ENCODE peak calls at places on chromosome 6, in four cellular contexts. S, G, E and B are unnamed samples.

GRCh38 chr6:70110128-70111022 is 192.5 kb downstream of the COL9A1 start:
- DNase-seq in E (no peak), S (no peak), G (peak; percentile 64), B (no peak)

GRCh38 chr6:80638222-80639055 is 532.0 kb downstream of the BCKDHB start:
- DNase-seq in G (peak; percentile 93), E (peak; percentile 2), S (peak; percentile 62), B (peak; percentile 84)

GRCh38 chr6:167493961-167494697 is 169.2 kb downstream of the TTLL2 start:
- DNase-seq in E (no peak), G (no peak), S (no peak), B (no peak)

GRCh38 chr6:4775591-4776492 is at the start of gene CDYL:
- DNase-seq in S (peak; percentile 92), G (peak; percentile 94), E (no peak), B (peak; percentile 90)

GRCh38 chr6:168122011-168122410 is 43.0 kb upstream of the FRMD1 start:
- DNase-seq in G (no peak), E (no peak), S (no peak), B (no peak)

GRCh38 chr6:39887692-39888450 is 46.4 kb downstream of the MOCS1 start:
- DNase-seq in S (no peak), E (no peak), G (peak; percentile 88), B (no peak)

GRCh38 chr6:81326856-81327561 is 425.5 kb downstream of the TENT5A start:
- DNase-seq in G (peak; percentile 71), S (no peak), E (no peak), B (no peak)

GRCh38 chr6:168102093-168102985 is 23.3 kb upstream of the FRMD1 start:
- DNase-seq in G (no peak), S (no peak), E (no peak), B (no peak)

GRCh38 chr6:106360410-106360988 is at the start of gene CRYBG1:
- DNase-seq in S (peak; percentile 94), G (peak; percentile 44), E (no peak), B (peak; percentile 73)

GRCh38 chr6:31727034-31727716 is 1.9 kb downstream of the DDAH2 start:
- DNase-seq in G (no peak), S (no peak), E (no peak), B (no peak)

GRCh38 chr6:81561071-81561564 is 191.4 kb downstream of the TENT5A start:
- DNase-seq in G (peak; percentile 12), E (no peak), S (no peak), B (no peak)

GRCh38 chr6:90144396-90144795 is 152.2 kb downstream of the BACH2 start:
- DNase-seq in S (no peak), E (no peak), G (no peak), B (peak; percentile 36)

DNA sequence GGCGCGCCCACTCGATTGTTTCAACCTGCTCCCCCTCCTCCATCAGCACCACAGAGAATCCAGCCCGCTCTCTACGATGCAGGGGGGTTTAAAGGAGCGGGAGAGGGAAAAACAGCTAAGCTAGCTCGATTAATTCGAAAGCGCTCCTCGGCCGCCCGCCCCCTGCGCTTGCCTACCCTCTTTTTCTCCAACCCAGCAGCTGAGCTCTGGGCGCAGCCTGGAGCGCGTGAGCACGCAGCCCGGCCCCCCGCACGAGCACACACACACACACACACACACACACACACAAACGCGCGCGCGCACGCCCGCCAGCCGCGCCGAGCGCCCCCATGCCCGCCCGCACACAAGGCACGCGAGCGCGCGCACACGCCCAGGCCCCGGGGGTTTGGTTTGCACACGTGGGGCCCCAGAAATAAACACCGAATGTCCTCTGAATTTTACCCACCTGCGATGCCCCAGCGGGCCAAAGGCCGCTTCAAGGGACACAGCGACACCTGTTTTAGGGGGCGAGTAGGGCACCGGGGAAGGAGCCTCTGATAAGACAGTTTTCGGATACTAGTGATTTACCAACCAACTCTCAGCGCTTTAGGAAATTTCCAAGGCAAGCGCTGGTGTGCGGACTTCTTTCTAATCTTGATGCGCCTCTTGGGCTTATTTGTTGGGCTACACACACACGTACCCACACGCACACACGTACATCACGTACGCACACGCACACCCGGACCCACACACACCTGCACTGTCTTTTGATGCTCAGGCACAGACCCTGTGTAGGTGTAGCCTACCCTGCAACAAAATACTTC is 787 bp upstream of the NRN1 start:
- DNase-seq in E (no peak), G (peak; percentile 72), S (no peak), B (peak; percentile 83)
- TF ChIP-seq EZH2 in E (no peak), G (no peak), S (no peak), B (no peak)

DNA sequence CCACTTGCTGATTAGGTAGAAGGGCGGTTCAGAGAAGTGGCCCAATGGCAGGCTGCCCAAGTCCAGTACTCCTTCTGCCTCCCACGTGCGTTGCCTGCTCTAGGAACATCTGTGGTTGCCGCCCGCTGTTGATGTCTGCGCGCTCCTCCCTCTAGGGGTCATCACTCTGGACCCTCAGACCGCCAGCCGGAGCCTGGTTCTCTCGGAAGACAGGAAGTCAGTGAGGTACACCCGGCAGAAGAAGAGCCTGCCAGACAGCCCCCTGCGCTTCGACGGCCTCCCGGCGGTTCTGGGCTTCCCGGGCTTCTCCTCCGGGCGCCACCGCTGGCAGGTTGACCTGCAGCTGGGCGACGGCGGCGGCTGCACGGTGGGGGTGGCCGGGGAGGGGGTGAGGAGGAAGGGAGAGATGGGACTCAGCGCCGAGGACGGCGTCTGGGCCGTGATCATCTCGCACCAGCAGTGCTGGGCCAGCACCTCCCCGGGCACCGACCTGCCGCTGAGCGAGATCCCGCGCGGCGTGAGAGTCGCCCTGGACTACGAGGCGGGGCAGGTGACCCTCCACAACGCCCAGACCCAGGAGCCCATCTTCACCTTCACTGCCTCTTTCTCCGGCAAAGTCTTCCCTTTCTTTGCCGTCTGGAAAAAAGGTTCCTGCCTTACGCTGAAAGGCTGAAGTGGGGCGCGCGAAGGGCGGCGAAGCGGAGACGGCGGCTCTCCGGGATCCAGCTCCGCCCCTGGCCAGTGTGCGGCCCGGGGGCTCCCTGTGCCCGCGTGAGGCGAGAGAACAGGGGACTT is 8.5 kb downstream of the TRIM15 start:
- DNase-seq in S (no peak), E (no peak), G (peak; percentile 43), B (no peak)
- TF ChIP-seq EZH2 in S (no peak), E (no peak), G (peak; percentile 73), B (no peak)

GRCh38 chr6:10382728-10383127 is 32.1 kb downstream of the TFAP2A start:
- DNase-seq in G (no peak), S (no peak), E (no peak), B (no peak)
- TF ChIP-seq EZH2 in G (no peak), S (no peak), E (no peak), B (no peak)

DNA sequence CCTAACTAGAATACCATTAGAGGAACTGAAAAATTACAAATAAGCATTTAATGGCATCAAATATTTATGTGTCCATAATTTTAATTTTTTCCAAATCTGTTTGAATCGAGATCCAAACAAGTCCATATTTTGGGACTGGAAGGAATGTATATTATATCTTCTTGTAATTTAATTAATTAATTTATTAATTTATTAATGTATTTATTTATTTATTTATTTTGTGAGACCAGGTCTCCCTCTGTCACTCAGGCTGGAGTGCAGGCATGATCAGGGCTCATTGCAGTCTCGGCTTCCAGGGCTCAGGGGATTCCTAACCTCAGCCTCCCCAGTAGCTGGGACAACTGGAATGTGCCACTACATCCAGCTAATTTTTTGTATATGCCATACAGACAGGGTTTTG is 453.6 kb downstream of the PRKN start:
- DNase-seq in G (no peak), E (no peak), S (no peak), B (no peak)
- TF ChIP-seq EZH2 in G (no peak), E (no peak), S (no peak), B (no peak)

GRCh38 chr6:98846021-98846380 is 11.6 kb downstream of the POU3F2 start:
- DNase-seq in S (no peak), E (no peak), G (no peak), B (no peak)

GRCh38 chr6:98845201-98846020 is 11.0 kb downstream of the POU3F2 start:
- DNase-seq in S (peak; percentile 73), E (peak; percentile 11), G (peak; percentile 90), B (peak; percentile 67)

GRCh38 chr6:98842489-98843180 is 8.3 kb downstream of the POU3F2 start:
- DNase-seq in E (no peak), G (no peak), S (no peak), B (no peak)

GRCh38 chr6:98843274-98844243 is 9.2 kb downstream of the POU3F2 start:
- DNase-seq in S (no peak), E (no peak), G (no peak), B (no peak)

GRCh38 chr6:98844244-98845161 is 10.1 kb downstream of the POU3F2 start:
- DNase-seq in S (no peak), G (no peak), E (no peak), B (no peak)
- TF ChIP-seq EZH2 in S (no peak), G (no peak), E (peak; percentile 56), B (no peak)

DNA sequence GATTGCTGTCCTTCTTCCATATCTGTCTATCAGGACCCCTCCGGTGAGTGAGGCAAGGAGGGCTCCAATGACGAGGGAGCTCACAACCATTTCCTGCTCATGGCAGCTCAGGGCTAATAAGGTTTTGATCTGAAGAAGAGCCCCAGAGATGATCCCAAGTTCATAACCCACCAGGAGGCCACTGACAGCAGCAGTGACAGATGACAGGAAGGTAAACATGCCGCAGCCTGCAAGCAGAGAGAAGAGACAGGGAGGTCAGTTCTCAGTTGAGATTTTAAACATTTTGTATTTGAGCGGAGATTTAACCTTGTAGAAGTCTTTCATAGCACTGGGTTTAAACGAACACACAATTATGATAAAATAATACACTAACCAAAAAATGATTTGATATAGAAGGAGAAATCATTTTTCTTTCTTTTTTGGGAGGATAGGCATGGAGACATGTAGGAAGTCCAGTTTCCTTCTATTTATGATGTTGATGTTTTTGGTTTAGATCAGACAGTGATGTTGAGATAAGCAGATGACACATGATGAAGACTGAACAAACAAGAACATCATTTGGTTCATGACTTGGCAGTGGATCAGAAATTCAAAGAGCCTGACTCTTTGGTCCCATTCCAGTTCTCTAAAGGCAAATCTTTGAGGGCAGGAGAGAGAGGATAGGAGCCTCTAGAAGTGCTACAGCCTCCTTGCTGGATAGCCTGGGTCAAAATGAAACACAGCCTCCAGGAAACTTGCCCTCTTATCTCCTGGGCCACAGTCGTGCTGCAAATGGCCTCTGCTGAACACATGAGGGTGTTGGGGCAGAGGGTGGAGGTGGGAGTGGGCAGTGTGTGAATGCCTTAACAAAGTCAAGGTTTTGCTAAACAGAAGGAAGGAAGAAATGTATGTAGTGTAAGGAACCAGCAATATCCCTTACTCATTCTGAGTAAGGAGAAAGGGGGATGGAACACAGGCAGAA is 22.6 kb downstream of the SLC2A12 start:
- DNase-seq in S (no peak), G (peak; percentile 31), E (no peak), B (no peak)
- TF ChIP-seq EZH2 in S (no peak), G (no peak), E (no peak), B (no peak)